ENCODE peak calls at places on chromosomes 6 and 20, in ten cellular contexts. M is HT1080; G is COR-L47; Y is GM04504; T is neural crest cell; A is T follicular helper cell; B is effector CD8-positive, alpha-beta T cell; P is RPMI7951; V is hepatic stellate cell; Z is sigmoid colon. J is an unnamed sample.

GRCh38 chr6:78868124-78868523 is 773 bp downstream of the IRAK1BP1 start:
- DNase-seq in T (no peak), Y (no peak), P (no peak), A (no peak), Z (no peak), B (no peak), M (no peak), V (no peak), G (no peak), J (no peak)

GRCh38 chr6:161186173-161186769 is 87.6 kb downstream of the AGPAT4 start:
- DNase-seq in A (no peak), T (no peak), V (peak), P (peak), M (peak), B (no peak), G (no peak), Z (no peak), Y (peak), J (peak)

GRCh38 chr20:46941404-46941803 is 46.8 kb downstream of the EYA2 start:
- DNase-seq in B (no peak), Y (no peak), V (no peak), M (no peak), T (no peak), G (no peak), P (no peak), A (no peak), Z (no peak), J (no peak)

GRCh38 chr6:156618600-156619205 is 158.5 kb upstream of the ARID1B start:
- DNase-seq in Z (no peak), M (no peak), G (no peak), T (no peak), A (no peak), P (no peak), Y (no peak), B (no peak), V (no peak), J (no peak)

GRCh38 chr20:5000263-5001173 is 792 bp downstream of the SLC23A2 start:
- DNase-seq in P (peak), M (no peak), T (peak), G (no peak), Y (peak), A (peak), V (peak), Z (peak), B (no peak), J (no peak)

GRCh38 chr20:53036992-53037391 is 64.8 kb downstream of the TSHZ2 start:
- DNase-seq in T (peak), M (no peak), P (no peak), V (no peak), B (no peak), Y (no peak), A (no peak), G (no peak), Z (no peak), J (peak)

GRCh38 chr20:37436527-37436926 is 84.5 kb upstream of the NNAT start:
- DNase-seq in G (no peak), B (no peak), T (no peak), M (no peak), P (no peak), A (no peak), Z (no peak), Y (no peak), V (no peak), J (no peak)

GRCh38 chr20:58075565-58075964 is 152.9 kb downstream of the ANKRD60 start:
- DNase-seq in Z (no peak), G (no peak), A (no peak), P (no peak), Y (no peak), V (no peak), M (no peak), B (no peak), T (no peak), J (no peak)

GRCh38 chr6:155628315-155628714 is 172.7 kb upstream of the NOX3 start:
- DNase-seq in G (no peak), Y (no peak), M (no peak), P (no peak), B (no peak), T (no peak), A (no peak), Z (no peak), V (no peak), J (no peak)

GRCh38 chr6:36269834-36270705 is at the start of gene PNPLA1:
- DNase-seq in M (no peak), G (no peak), T (no peak), P (no peak), B (no peak), V (no peak), A (no peak), Z (no peak), Y (no peak), J (peak)

GRCh38 chr20:4069741-4070140 is 54.4 kb upstream of the RNF24 start:
- DNase-seq in Y (no peak), B (no peak), Z (no peak), A (no peak), P (peak), G (no peak), M (peak), T (no peak), V (peak), J (no peak)

GRCh38 chr6:108805611-108806181 is 42.5 kb upstream of the ARMC2 start:
- DNase-seq in T (no peak), P (no peak), G (no peak), M (no peak), B (no peak), Z (no peak), A (no peak), V (no peak), Y (no peak), J (no peak)

GRCh38 chr20:8642247-8642646 is 426.6 kb upstream of the PLCB4 start:
- DNase-seq in A (no peak), G (no peak), M (no peak), V (no peak), Y (no peak), P (no peak), T (no peak), Z (no peak), B (no peak), J (no peak)

GRCh38 chr20:60697252-60697651 is 554.8 kb upstream of the CDH4 start:
- DNase-seq in G (no peak), A (no peak), Z (no peak), T (no peak), B (no peak), V (no peak), M (no peak), Y (no peak), P (no peak), J (no peak)

GRCh38 chr6:142944126-142945066 is 580 bp downstream of the HIVEP2 start:
- DNase-seq in P (peak), V (peak), T (peak), Z (peak), B (peak), A (peak), Y (peak), M (peak), G (no peak), J (peak)

GRCh38 chr6:149233056-149233715 is 84.3 kb upstream of the TAB2 start:
- DNase-seq in A (no peak), Y (peak), V (peak), Z (no peak), B (no peak), G (no peak), T (no peak), M (peak), P (peak), J (peak)

GRCh38 chr6:158666637-158667359 is 16.9 kb downstream of the SYTL3 start:
- DNase-seq in Y (peak), B (no peak), M (no peak), P (no peak), G (no peak), A (no peak), Z (peak), T (no peak), V (no peak), J (no peak)

GRCh38 chr6:140731741-140732140 is 1357.3 kb upstream of the CITED2 start:
- DNase-seq in B (no peak), G (no peak), T (no peak), M (no peak), P (no peak), V (no peak), Z (no peak), A (no peak), Y (no peak), J (no peak)

GRCh38 chr20:31835977-31836852 is 9.2 kb downstream of the FOXS1 start:
- DNase-seq in T (no peak), Z (peak), A (no peak), Y (peak), M (peak), G (no peak), V (peak), P (peak), B (no peak), J (peak)

GRCh38 chr6:79203753-79204253 is 30.7 kb downstream of the HMGN3 start:
- DNase-seq in V (no peak), P (no peak), G (no peak), M (no peak), A (no peak), Z (no peak), Y (no peak), T (no peak), B (no peak), J (no peak)

GRCh38 chr6:92700411-92700810 is 718.9 kb downstream of the EPHA7 start:
- DNase-seq in T (no peak), P (no peak), M (no peak), Y (no peak), A (no peak), Z (no peak), B (no peak), G (no peak), V (no peak), J (no peak)

GRCh38 chr20:62274332-62275262 is 28.2 kb upstream of the ADRM1 start:
- DNase-seq in M (no peak), B (no peak), G (peak), T (no peak), Y (no peak), A (no peak), V (no peak), P (no peak), Z (no peak), J (no peak)

GRCh38 chr6:4707011-4707410 is 69.2 kb upstream of the CDYL start:
- DNase-seq in B (no peak), M (no peak), A (no peak), G (no peak), P (peak), Y (peak), T (no peak), Z (no peak), V (no peak), J (peak)

GRCh38 chr6:41426438-41426851 is 91.0 kb downstream of the NCR2 start:
- DNase-seq in A (no peak), Y (no peak), G (no peak), M (no peak), T (no peak), P (no peak), V (no peak), B (no peak), Z (no peak), J (no peak)

GRCh38 chr20:51387125-51387865 is 155.2 kb downstream of the NFATC2 start:
- DNase-seq in G (no peak), T (no peak), M (no peak), P (no peak), V (no peak), B (no peak), Z (peak), Y (no peak), A (no peak), J (no peak)

GRCh38 chr6:6565488-6565887 is 23.0 kb upstream of the LY86 start:
- DNase-seq in M (no peak), G (no peak), Y (no peak), B (no peak), Z (no peak), P (no peak), A (no peak), T (no peak), V (no peak), J (no peak)

GRCh38 chr6:125574604-125575003 is 174.8 kb upstream of the HEY2 start:
- DNase-seq in A (no peak), Y (no peak), Z (no peak), P (no peak), V (no peak), M (no peak), G (no peak), T (no peak), B (no peak), J (no peak)

GRCh38 chr6:14462135-14462905 is 344.7 kb downstream of the CD83 start:
- DNase-seq in M (no peak), G (no peak), P (no peak), B (no peak), Y (no peak), A (no peak), Z (no peak), V (no peak), T (no peak), J (no peak)

GRCh38 chr20:14449323-14449722 is 111.9 kb upstream of the FLRT3 start:
- DNase-seq in P (no peak), G (no peak), T (no peak), A (no peak), Y (no peak), B (no peak), Z (no peak), V (no peak), M (peak), J (no peak)

GRCh38 chr6:136782021-136782770 is 10.1 kb downstream of the MAP3K5 start:
- DNase-seq in Z (no peak), Y (no peak), P (peak), T (no peak), V (no peak), M (peak), G (no peak), A (no peak), B (no peak), J (no peak)

GRCh38 chr20:5657190-5657872 is 92.9 kb upstream of the SHLD1 start:
- DNase-seq in Z (peak), A (no peak), P (peak), G (no peak), T (no peak), Y (peak), B (no peak), M (peak), V (peak), J (peak)

GRCh38 chr20:48827880-48828733 is at the start of gene PREX1:
- DNase-seq in T (peak), A (peak), V (peak), B (peak), Y (peak), P (peak), Z (peak), G (peak), M (peak), J (peak)

GRCh38 chr6:149317656-149318571 is at the start of gene TAB2:
- DNase-seq in P (peak), G (no peak), M (peak), Z (peak), T (peak), V (peak), A (peak), B (peak), Y (no peak), J (peak)

GRCh38 chr6:107977283-107977682 is 19.3 kb upstream of the SEC63 start:
- DNase-seq in Z (no peak), A (no peak), M (peak), Y (no peak), T (peak), B (no peak), V (no peak), P (peak), G (no peak), J (no peak)